ENCODE peak calls at places on chromosome 14, in eight cellular contexts. C is activated T-cell treated with anti-CD3 and anti-CD28 coated beads, Interleukin-2, amount 50 U/mL, for 72 hours; D is fibroblast of mammary gland; P is osteocyte; F is GM23248; R is mesendoderm; H is EL; L is mucosa of gallbladder. E is an unnamed sample.

GRCh38 chr14:54348001-54348611 is 48.7 kb upstream of the CDKN3 start:
- DNase-seq in C (no peak), L (no peak), P (peak; percentile 17), H (peak; percentile 59), F (peak; percentile 65), D (peak; percentile 53), R (peak; percentile 75), E (no peak)

GRCh38 chr14:100815478-100816285 is 10.2 kb upstream of the MEG3 start:
- DNase-seq in L (no peak), P (no peak), C (no peak), D (no peak), R (no peak), H (peak; percentile 38), F (no peak), E (no peak)

GRCh38 chr14:103102689-103103260 is 8.2 kb downstream of the EXOC3L4 start:
- DNase-seq in P (no peak), H (no peak), D (no peak), F (no peak), R (no peak), L (no peak), C (no peak), E (no peak)

GRCh38 chr14:34715108-34715863 is 893 bp upstream of the CFL2 start:
- DNase-seq in R (no peak), L (no peak), H (no peak), F (peak; percentile 35), C (no peak), P (no peak), D (no peak), E (no peak)

GRCh38 chr14:65239897-65240296 is 137.6 kb upstream of the MAX start:
- DNase-seq in F (no peak), H (no peak), L (no peak), C (no peak), P (no peak), R (no peak), D (no peak), E (no peak)

GRCh38 chr14:100289916-100290606 is 16.2 kb downstream of the SLC25A29 start:
- DNase-seq in R (no peak), H (no peak), C (no peak), D (no peak), F (no peak), L (no peak), P (no peak), E (no peak)

GRCh38 chr14:64438181-64438839 is 27.0 kb upstream of the AKAP5 start:
- DNase-seq in F (peak; percentile 88), H (peak; percentile 91), R (peak; percentile 28), D (peak; percentile 84), P (no peak), C (no peak), L (no peak), E (no peak)

GRCh38 chr14:22882529-22883190 is 362 bp upstream of the REM2 start:
- DNase-seq in C (no peak), D (peak; percentile 34), F (peak; percentile 66), H (peak; percentile 35), R (peak; percentile 92), P (no peak), L (peak; percentile 58), E (no peak)

GRCh38 chr14:91714805-91715204 is 17.1 kb downstream of the CATSPERB start:
- DNase-seq in P (no peak), L (no peak), R (peak; percentile 47), F (no peak), C (peak; percentile 50), D (no peak), H (no peak), E (no peak)

GRCh38 chr14:97315790-97316189 is 518.6 kb downstream of the VRK1 start:
- DNase-seq in F (no peak), C (peak; percentile 5), R (peak; percentile 28), H (no peak), D (no peak), P (no peak), L (no peak), E (no peak)

GRCh38 chr14:37143500-37143874 is 28.9 kb downstream of the SLC25A21 start:
- DNase-seq in C (no peak), F (no peak), P (no peak), D (no peak), L (no peak), H (no peak), R (no peak), E (no peak)

GRCh38 chr14:69005432-69006148 is 26.5 kb upstream of the ACTN1 start:
- DNase-seq in P (peak; percentile 88), L (peak; percentile 68), C (no peak), F (peak; percentile 97), D (peak; percentile 91), H (peak; percentile 91), R (peak; percentile 85), E (no peak)

GRCh38 chr14:32697114-32697513 is 241.6 kb upstream of the NPAS3 start:
- DNase-seq in D (no peak), H (no peak), F (no peak), C (no peak), L (no peak), P (no peak), R (no peak), E (no peak)

GRCh38 chr14:92122351-92122677 is 545 bp downstream of the CPSF2 start:
- DNase-seq in C (no peak), H (peak; percentile 40), L (no peak), R (peak; percentile 74), F (peak; percentile 66), P (no peak), D (peak; percentile 29), E (no peak)

GRCh38 chr14:68050177-68050576 is 230.6 kb downstream of the RAD51B start:
- DNase-seq in F (no peak), C (no peak), L (no peak), P (no peak), D (no peak), H (no peak), R (no peak), E (no peak)

GRCh38 chr14:35534884-35535793 is 1.2 kb downstream of the INSM2 start:
- DNase-seq in C (peak; percentile 76), H (peak; percentile 69), F (peak; percentile 80), P (peak; percentile 91), L (peak; percentile 61), D (peak; percentile 60), R (peak; percentile 80), E (peak; percentile 46)

GRCh38 chr14:36227802-36228201 is 51.3 kb upstream of the PTCSC3 start:
- DNase-seq in D (no peak), C (no peak), F (no peak), H (peak; percentile 14), P (no peak), L (peak; percentile 25), R (no peak), E (no peak)

GRCh38 chr14:55281316-55281839 is 10.2 kb downstream of the FBXO34 start:
- DNase-seq in D (no peak), P (no peak), C (no peak), H (no peak), L (no peak), R (no peak), F (no peak), E (no peak)

GRCh38 chr14:75844486-75844885 is 137.3 kb downstream of the TGFB3 start:
- DNase-seq in P (no peak), L (no peak), H (no peak), D (no peak), R (no peak), C (no peak), F (no peak), E (no peak)

GRCh38 chr14:64465208-64465821 is at the start of gene AKAP5:
- DNase-seq in R (peak; percentile 85), C (peak; percentile 78), P (peak; percentile 88), F (peak; percentile 48), D (no peak), H (peak; percentile 54), L (peak; percentile 45), E (peak; percentile 52)

GRCh38 chr14:55532645-55533309 is 47.2 kb upstream of the KTN1 start:
- DNase-seq in C (no peak), D (no peak), F (no peak), P (no peak), L (no peak), H (no peak), R (peak; percentile 74), E (no peak)

GRCh38 chr14:77098470-77099353 is 654 bp downstream of the CIPC start:
- DNase-seq in P (peak; percentile 86), F (peak; percentile 57), H (peak; percentile 12), L (peak; percentile 42), C (no peak), R (no peak), D (no peak), E (peak; percentile 15)

GRCh38 chr14:25006961-25007795 is 42.8 kb downstream of the STXBP6 start:
- DNase-seq in P (no peak), F (peak; percentile 97), R (peak; percentile 31), L (no peak), C (no peak), D (peak; percentile 90), H (peak; percentile 97), E (no peak)

GRCh38 chr14:80124794-80125193 is 86.5 kb downstream of the DIO2 start:
- DNase-seq in R (no peak), P (no peak), F (no peak), D (no peak), C (no peak), L (no peak), H (no peak), E (no peak)

GRCh38 chr14:51738754-51739153 is 87.0 kb downstream of the FRMD6 start:
- DNase-seq in R (peak; percentile 82), D (no peak), C (no peak), P (no peak), H (no peak), F (no peak), L (no peak), E (no peak)

GRCh38 chr14:52553002-52553670 is 500 bp downstream of the GPR137C start:
- DNase-seq in H (peak; percentile 47), L (peak; percentile 20), C (peak; percentile 58), F (peak; percentile 70), P (peak; percentile 82), D (peak; percentile 4), R (peak; percentile 58), E (peak; percentile 46)

GRCh38 chr14:104563742-104564615 is 15.6 kb upstream of the C14orf180 start:
- DNase-seq in R (peak; percentile 88), F (peak; percentile 63), L (peak; percentile 68), P (no peak), H (peak; percentile 55), D (peak; percentile 43), C (peak; percentile 69), E (peak; percentile 43)